ENCODE peak calls at places on chromosomes 3 and 15, in five cellular contexts. One of them, this sample, is unnamed.

GRCh38 chr3:103517013-103517412 is 1082.2 kb downstream of the ZPLD1 start:
- DNase-seq in fibroblast of mammary gland: no peak
- DNase-seq in choroid plexus epithelial cell: no peak
- DNase-seq in HFF-Myc: no peak
- DNase-seq in glutamatergic neuron: no peak
- DNase-seq in this sample: no peak

GRCh38 chr15:65659502-65660052 is 37.8 kb downstream of the SLC24A1 start:
- DNase-seq in glutamatergic neuron: no peak
- DNase-seq in choroid plexus epithelial cell: no peak
- DNase-seq in HFF-Myc: no peak
- DNase-seq in fibroblast of mammary gland: no peak
- DNase-seq in this sample: no peak

GRCh38 chr15:100338971-100339444 is 2.8 kb downstream of the ADAMTS17 start:
- DNase-seq in HFF-Myc: peak
- DNase-seq in glutamatergic neuron: peak
- DNase-seq in choroid plexus epithelial cell: peak
- DNase-seq in fibroblast of mammary gland: peak
- DNase-seq in this sample: no peak

GRCh38 chr3:126245811-126246727 is 65.7 kb upstream of the ALDH1L1 start:
- DNase-seq in choroid plexus epithelial cell: peak
- DNase-seq in glutamatergic neuron: peak
- DNase-seq in fibroblast of mammary gland: peak
- DNase-seq in HFF-Myc: peak
- DNase-seq in this sample: no peak

GRCh38 chr3:71708478-71709098 is 16.6 kb downstream of the EIF4E3 start:
- DNase-seq in HFF-Myc: no peak
- DNase-seq in choroid plexus epithelial cell: peak
- DNase-seq in glutamatergic neuron: no peak
- DNase-seq in fibroblast of mammary gland: no peak
- DNase-seq in this sample: no peak

GRCh38 chr15:65258863-65259262 is 27.8 kb downstream of the PARP16 start:
- DNase-seq in glutamatergic neuron: no peak
- DNase-seq in HFF-Myc: no peak
- DNase-seq in fibroblast of mammary gland: peak
- DNase-seq in choroid plexus epithelial cell: no peak
- DNase-seq in this sample: no peak

GRCh38 chr3:155347901-155348300 is 54.4 kb upstream of the STRIT1 start:
- DNase-seq in fibroblast of mammary gland: no peak
- DNase-seq in glutamatergic neuron: no peak
- DNase-seq in choroid plexus epithelial cell: no peak
- DNase-seq in HFF-Myc: no peak
- DNase-seq in this sample: no peak

GRCh38 chr15:99283739-99284138 is 32.5 kb downstream of the LRRC28 start:
- DNase-seq in fibroblast of mammary gland: peak
- DNase-seq in HFF-Myc: no peak
- DNase-seq in choroid plexus epithelial cell: no peak
- DNase-seq in glutamatergic neuron: no peak
- DNase-seq in this sample: no peak

GRCh38 chr3:99825239-99825638 is 7.6 kb downstream of the CMSS1 start:
- DNase-seq in choroid plexus epithelial cell: peak
- DNase-seq in HFF-Myc: no peak
- DNase-seq in glutamatergic neuron: no peak
- DNase-seq in fibroblast of mammary gland: peak
- DNase-seq in this sample: no peak

GRCh38 chr3:10557783-10558373 is 52.5 kb upstream of the ATP2B2 start:
- DNase-seq in choroid plexus epithelial cell: peak
- DNase-seq in fibroblast of mammary gland: peak
- DNase-seq in HFF-Myc: peak
- DNase-seq in glutamatergic neuron: no peak
- DNase-seq in this sample: no peak

GRCh38 chr15:38130200-38130567 is 122.5 kb upstream of the SPRED1 start:
- DNase-seq in choroid plexus epithelial cell: peak
- DNase-seq in fibroblast of mammary gland: no peak
- DNase-seq in HFF-Myc: no peak
- DNase-seq in glutamatergic neuron: no peak
- DNase-seq in this sample: no peak

GRCh38 chr3:194715022-194715800 is 29.5 kb downstream of the FAM43A start:
- DNase-seq in fibroblast of mammary gland: no peak
- DNase-seq in HFF-Myc: no peak
- DNase-seq in choroid plexus epithelial cell: peak
- DNase-seq in glutamatergic neuron: no peak
- DNase-seq in this sample: no peak

GRCh38 chr15:92898988-92899909 is 875 bp upstream of the CHD2 start:
- DNase-seq in HFF-Myc: no peak
- DNase-seq in choroid plexus epithelial cell: no peak
- DNase-seq in fibroblast of mammary gland: peak
- DNase-seq in glutamatergic neuron: no peak
- DNase-seq in this sample: no peak

GRCh38 chr3:13111874-13112520 is 38.8 kb upstream of the IQSEC1 start:
- DNase-seq in glutamatergic neuron: no peak
- DNase-seq in HFF-Myc: no peak
- DNase-seq in fibroblast of mammary gland: no peak
- DNase-seq in choroid plexus epithelial cell: no peak
- DNase-seq in this sample: peak

GRCh38 chr3:151278223-151278622 is at the start of gene P2RY14:
- DNase-seq in glutamatergic neuron: no peak
- DNase-seq in choroid plexus epithelial cell: no peak
- DNase-seq in HFF-Myc: no peak
- DNase-seq in fibroblast of mammary gland: no peak
- DNase-seq in this sample: no peak

GRCh38 chr3:46163551-46163981 is 44.5 kb downstream of the CCR1 start:
- DNase-seq in fibroblast of mammary gland: no peak
- DNase-seq in choroid plexus epithelial cell: peak
- DNase-seq in glutamatergic neuron: no peak
- DNase-seq in HFF-Myc: no peak
- DNase-seq in this sample: no peak

GRCh38 chr15:78716651-78717050 is 75.6 kb upstream of the CHRNB4 start:
- DNase-seq in fibroblast of mammary gland: peak
- DNase-seq in HFF-Myc: no peak
- DNase-seq in choroid plexus epithelial cell: no peak
- DNase-seq in glutamatergic neuron: no peak
- DNase-seq in this sample: no peak

GRCh38 chr3:119538772-119539171 is 20.6 kb downstream of the CD80 start:
- DNase-seq in choroid plexus epithelial cell: no peak
- DNase-seq in HFF-Myc: no peak
- DNase-seq in fibroblast of mammary gland: no peak
- DNase-seq in glutamatergic neuron: no peak
- DNase-seq in this sample: no peak

GRCh38 chr3:120181632-120182031 is 87.4 kb upstream of the GSK3B start:
- DNase-seq in glutamatergic neuron: no peak
- DNase-seq in choroid plexus epithelial cell: no peak
- DNase-seq in fibroblast of mammary gland: no peak
- DNase-seq in HFF-Myc: no peak
- DNase-seq in this sample: no peak

DNA sequence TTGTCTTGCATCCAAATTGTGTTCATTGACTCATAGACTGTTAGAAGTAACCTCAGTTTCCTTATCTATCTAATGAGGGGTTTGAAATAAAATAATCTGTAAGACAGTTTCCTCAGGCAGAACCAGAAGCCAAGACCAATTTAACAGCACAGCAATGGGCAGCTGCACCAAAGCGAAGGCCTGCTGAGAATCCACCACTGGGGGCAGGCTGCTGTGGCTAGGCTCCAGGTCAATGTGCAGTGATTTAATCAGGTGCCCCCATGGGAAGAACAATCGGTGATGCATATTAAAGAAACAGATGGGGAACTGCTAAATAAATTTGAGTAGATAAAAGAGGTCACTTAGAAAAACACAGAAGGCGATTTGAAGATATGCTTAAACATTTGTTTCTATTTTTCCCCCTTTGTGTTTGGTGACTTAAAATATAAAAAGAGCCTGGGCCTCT is 28.0 kb upstream of the TMOD3 start:
- DNase-seq in fibroblast of mammary gland: peak
- DNase-seq in choroid plexus epithelial cell: peak
- DNase-seq in HFF-Myc: no peak
- DNase-seq in glutamatergic neuron: peak
- DNase-seq in this sample: no peak
- TF ChIP-seq CTCF in fibroblast of mammary gland: peak
- TF ChIP-seq CTCF in choroid plexus epithelial cell: peak
- TF ChIP-seq CTCF in HFF-Myc: peak
- TF ChIP-seq CTCF in glutamatergic neuron: peak
- TF ChIP-seq CTCF in this sample: peak

DNA sequence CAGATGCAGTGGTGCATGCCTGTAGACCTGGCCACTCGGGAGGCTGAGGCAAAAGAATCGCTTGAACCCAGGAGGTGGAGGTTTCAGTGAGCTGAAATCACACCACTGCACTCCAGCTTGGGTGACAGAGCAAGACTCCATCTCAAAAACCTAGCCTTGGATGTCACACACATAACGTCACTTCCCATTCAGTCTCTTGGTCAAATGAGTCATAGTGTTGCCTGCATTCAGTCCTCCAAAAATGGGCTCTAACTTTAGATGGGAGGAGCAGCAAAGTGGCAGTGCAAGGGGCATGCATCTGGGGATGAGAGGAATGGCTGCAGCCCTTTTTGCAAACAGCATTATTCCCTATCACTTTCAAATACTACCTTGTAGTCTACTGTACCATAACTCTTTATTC is 62.9 kb upstream of the AGBL1 start:
- DNase-seq in glutamatergic neuron: no peak
- DNase-seq in fibroblast of mammary gland: no peak
- DNase-seq in choroid plexus epithelial cell: no peak
- DNase-seq in HFF-Myc: no peak
- DNase-seq in this sample: no peak
- TF ChIP-seq CTCF in glutamatergic neuron: no peak
- TF ChIP-seq CTCF in fibroblast of mammary gland: no peak
- TF ChIP-seq CTCF in choroid plexus epithelial cell: no peak
- TF ChIP-seq CTCF in HFF-Myc: no peak
- TF ChIP-seq CTCF in this sample: no peak

DNA sequence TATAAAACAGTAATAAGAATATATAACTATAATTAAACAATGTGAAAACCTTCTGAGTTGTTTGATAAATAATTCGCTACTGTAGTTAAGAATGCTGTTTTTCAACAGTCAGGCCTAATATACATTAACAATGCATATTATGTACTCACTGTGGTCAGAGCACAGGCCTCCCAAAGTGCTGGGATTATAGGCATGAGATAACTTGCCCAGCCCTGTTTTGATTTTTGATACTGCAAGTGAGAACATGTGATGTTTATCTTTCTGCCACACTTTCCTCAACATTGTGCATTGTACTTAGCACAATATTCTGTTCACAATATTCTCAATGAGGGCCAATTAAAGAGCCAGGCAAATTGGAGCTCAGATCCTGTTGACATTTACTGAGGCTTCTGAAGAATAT is 274.5 kb upstream of the RARB start:
- DNase-seq in HFF-Myc: no peak
- DNase-seq in fibroblast of mammary gland: no peak
- DNase-seq in choroid plexus epithelial cell: no peak
- DNase-seq in glutamatergic neuron: no peak
- DNase-seq in this sample: no peak
- TF ChIP-seq CTCF in HFF-Myc: no peak
- TF ChIP-seq CTCF in fibroblast of mammary gland: no peak
- TF ChIP-seq CTCF in choroid plexus epithelial cell: no peak
- TF ChIP-seq CTCF in glutamatergic neuron: no peak
- TF ChIP-seq CTCF in this sample: no peak

GRCh38 chr3:70471464-70472342 is 159.3 kb upstream of the MDFIC2 start:
- DNase-seq in fibroblast of mammary gland: no peak
- DNase-seq in glutamatergic neuron: no peak
- DNase-seq in choroid plexus epithelial cell: peak
- DNase-seq in HFF-Myc: no peak
- DNase-seq in this sample: no peak

GRCh38 chr3:70466096-70466495 is 153.7 kb upstream of the MDFIC2 start:
- DNase-seq in glutamatergic neuron: no peak
- DNase-seq in HFF-Myc: no peak
- DNase-seq in fibroblast of mammary gland: no peak
- DNase-seq in choroid plexus epithelial cell: no peak
- DNase-seq in this sample: no peak
- TF ChIP-seq CTCF in glutamatergic neuron: no peak
- TF ChIP-seq CTCF in HFF-Myc: no peak
- TF ChIP-seq CTCF in fibroblast of mammary gland: no peak
- TF ChIP-seq CTCF in choroid plexus epithelial cell: no peak
- TF ChIP-seq CTCF in this sample: no peak

DNA sequence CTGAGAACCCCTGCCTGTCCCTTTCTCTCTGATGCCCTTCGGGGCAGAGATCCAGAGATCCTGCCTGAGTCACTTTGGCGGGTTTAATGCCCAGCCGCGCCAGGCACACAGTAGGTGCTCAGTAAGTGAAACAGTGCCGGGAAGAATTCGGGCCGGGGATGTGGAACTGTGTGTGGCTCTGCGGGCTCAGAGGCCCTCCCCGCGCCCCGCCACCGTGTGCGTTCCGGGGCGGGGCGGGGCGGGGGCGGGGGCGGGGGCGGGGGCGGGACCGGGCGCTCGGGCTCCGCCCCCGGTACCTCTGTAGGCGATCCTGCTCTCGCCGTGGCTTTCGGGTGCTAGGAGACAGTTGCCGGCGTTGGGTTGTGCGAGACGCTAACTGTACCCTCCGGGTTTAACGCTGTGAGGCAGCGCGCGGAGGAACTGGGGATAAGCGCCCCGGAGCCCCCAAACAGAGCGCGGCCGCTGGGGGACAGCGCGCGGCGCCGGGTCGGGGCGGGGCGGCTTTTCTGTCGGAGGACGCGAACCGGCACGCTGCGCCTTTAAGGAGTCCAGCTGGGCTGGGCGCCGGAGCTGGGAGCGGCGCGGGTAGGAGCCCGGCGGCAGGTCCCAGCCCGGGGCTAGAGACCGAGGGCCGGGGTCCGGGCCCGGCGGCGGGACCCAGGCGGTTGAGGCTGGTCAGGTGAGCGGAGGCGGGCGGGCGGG is at the start of gene ABHD6:
- DNase-seq in fibroblast of mammary gland: peak
- DNase-seq in glutamatergic neuron: peak
- DNase-seq in HFF-Myc: no peak
- DNase-seq in choroid plexus epithelial cell: peak
- DNase-seq in this sample: no peak
- TF ChIP-seq CTCF in fibroblast of mammary gland: no peak
- TF ChIP-seq CTCF in glutamatergic neuron: no peak
- TF ChIP-seq CTCF in HFF-Myc: peak
- TF ChIP-seq CTCF in choroid plexus epithelial cell: peak
- TF ChIP-seq CTCF in this sample: peak

DNA sequence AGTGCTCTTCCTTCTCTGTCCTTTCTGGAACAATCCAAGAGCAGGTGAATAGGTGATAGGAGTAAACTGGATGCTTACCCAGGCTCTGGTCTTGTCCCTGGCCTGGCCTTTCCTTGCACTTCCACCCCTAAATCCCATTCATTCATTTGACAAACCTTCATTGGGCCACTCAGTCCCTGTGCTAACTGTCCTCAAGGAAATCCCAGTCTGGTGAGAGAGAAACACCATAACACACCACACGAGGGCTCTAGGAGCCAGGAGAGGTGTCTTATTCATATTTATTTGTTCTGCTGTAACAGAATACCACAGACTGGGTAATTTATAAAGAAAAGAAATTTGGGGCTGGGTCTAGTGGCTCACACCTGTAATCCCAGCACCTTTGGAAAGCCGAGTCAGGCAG is 22.8 kb downstream of the EFCC1 start:
- DNase-seq in fibroblast of mammary gland: peak
- DNase-seq in HFF-Myc: no peak
- DNase-seq in glutamatergic neuron: no peak
- DNase-seq in choroid plexus epithelial cell: peak
- DNase-seq in this sample: peak
- TF ChIP-seq CTCF in fibroblast of mammary gland: peak
- TF ChIP-seq CTCF in HFF-Myc: no peak
- TF ChIP-seq CTCF in glutamatergic neuron: no peak
- TF ChIP-seq CTCF in choroid plexus epithelial cell: peak
- TF ChIP-seq CTCF in this sample: peak